ENCODE peak calls at places on chromosomes 7 and 10, in nine cellular contexts. One of them, this sample, is unnamed.
A peak's percentile ranks its signal among the peaks of the same experiment; 100 is the strongest.

GRCh38 chr7:68488366-68489060 is 1109.8 kb upstream of the AUTS2 start:
- DNase-seq in heart left ventricle: no peak
- DNase-seq in Peyer's patch: no peak
- DNase-seq in H1: no peak
- DNase-seq in A549: no peak
- DNase-seq in IMR-90: no peak
- DNase-seq in uterus: no peak
- DNase-seq in breast epithelium: no peak
- DNase-seq in GM12891: no peak
- DNase-seq in this sample: no peak

GRCh38 chr10:80581469-80581835 is 43.8 kb downstream of the SH2D4B start:
- DNase-seq in IMR-90: no peak
- DNase-seq in Peyer's patch: no peak
- DNase-seq in H1: peak; percentile 19
- DNase-seq in A549: no peak
- DNase-seq in heart left ventricle: no peak
- DNase-seq in breast epithelium: no peak
- DNase-seq in uterus: no peak
- DNase-seq in GM12891: no peak
- DNase-seq in this sample: no peak

GRCh38 chr7:100435401-100436304 is 644 bp downstream of the PPP1R35 start:
- DNase-seq in uterus: no peak
- DNase-seq in Peyer's patch: peak; percentile 48
- DNase-seq in IMR-90: no peak
- DNase-seq in heart left ventricle: peak; percentile 47
- DNase-seq in breast epithelium: peak; percentile 56
- DNase-seq in A549: no peak
- DNase-seq in H1: peak; percentile 70
- DNase-seq in GM12891: no peak
- DNase-seq in this sample: peak; percentile 64

GRCh38 chr7:149136118-149136517 is 10.0 kb upstream of the ZNF425 start:
- DNase-seq in GM12891: no peak
- DNase-seq in H1: no peak
- DNase-seq in heart left ventricle: no peak
- DNase-seq in Peyer's patch: no peak
- DNase-seq in breast epithelium: no peak
- DNase-seq in uterus: no peak
- DNase-seq in IMR-90: no peak
- DNase-seq in A549: no peak
- DNase-seq in this sample: no peak

GRCh38 chr10:62343000-62343399 is 31.2 kb upstream of the ZNF365 start:
- DNase-seq in Peyer's patch: no peak
- DNase-seq in IMR-90: no peak
- DNase-seq in GM12891: no peak
- DNase-seq in H1: no peak
- DNase-seq in uterus: no peak
- DNase-seq in breast epithelium: no peak
- DNase-seq in A549: no peak
- DNase-seq in heart left ventricle: no peak
- DNase-seq in this sample: no peak

GRCh38 chr7:48868916-48869315 is 55.4 kb upstream of the CDC14C start:
- DNase-seq in uterus: no peak
- DNase-seq in IMR-90: no peak
- DNase-seq in GM12891: no peak
- DNase-seq in heart left ventricle: no peak
- DNase-seq in breast epithelium: no peak
- DNase-seq in H1: no peak
- DNase-seq in A549: no peak
- DNase-seq in Peyer's patch: no peak
- DNase-seq in this sample: no peak

GRCh38 chr10:131219584-131219886 is 92.0 kb downstream of the TCERG1L start:
- DNase-seq in H1: no peak
- DNase-seq in IMR-90: no peak
- DNase-seq in GM12891: no peak
- DNase-seq in uterus: no peak
- DNase-seq in heart left ventricle: no peak
- DNase-seq in A549: no peak
- DNase-seq in breast epithelium: no peak
- DNase-seq in Peyer's patch: no peak
- DNase-seq in this sample: no peak

GRCh38 chr7:50312176-50312575 is 7.7 kb downstream of the IKZF1 start:
- DNase-seq in A549: no peak
- DNase-seq in IMR-90: no peak
- DNase-seq in breast epithelium: no peak
- DNase-seq in Peyer's patch: no peak
- DNase-seq in heart left ventricle: no peak
- DNase-seq in uterus: no peak
- DNase-seq in H1: no peak
- DNase-seq in GM12891: no peak
- DNase-seq in this sample: no peak

GRCh38 chr7:99665989-99666388 is 13.8 kb downstream of the CYP3A5 start:
- DNase-seq in A549: no peak
- DNase-seq in Peyer's patch: no peak
- DNase-seq in heart left ventricle: no peak
- DNase-seq in H1: no peak
- DNase-seq in GM12891: no peak
- DNase-seq in IMR-90: no peak
- DNase-seq in breast epithelium: no peak
- DNase-seq in uterus: no peak
- DNase-seq in this sample: no peak

GRCh38 chr7:133570321-133570720 is 317.4 kb downstream of the EXOC4 start:
- DNase-seq in heart left ventricle: no peak
- DNase-seq in Peyer's patch: no peak
- DNase-seq in H1: no peak
- DNase-seq in GM12891: no peak
- DNase-seq in uterus: no peak
- DNase-seq in A549: no peak
- DNase-seq in breast epithelium: no peak
- DNase-seq in IMR-90: peak; percentile 15
- DNase-seq in this sample: no peak

GRCh38 chr10:21166557-21167287 is 269.6 kb upstream of the NEBL start:
- DNase-seq in IMR-90: no peak
- DNase-seq in A549: no peak
- DNase-seq in GM12891: no peak
- DNase-seq in H1: no peak
- DNase-seq in heart left ventricle: no peak
- DNase-seq in breast epithelium: peak; percentile 58
- DNase-seq in uterus: no peak
- DNase-seq in Peyer's patch: no peak
- DNase-seq in this sample: peak; percentile 68

GRCh38 chr7:141944811-141945210 is 2.0 kb downstream of the CLEC5A start:
- DNase-seq in heart left ventricle: no peak
- DNase-seq in GM12891: no peak
- DNase-seq in A549: no peak
- DNase-seq in Peyer's patch: no peak
- DNase-seq in IMR-90: no peak
- DNase-seq in breast epithelium: no peak
- DNase-seq in uterus: no peak
- DNase-seq in H1: no peak
- DNase-seq in this sample: no peak

GRCh38 chr10:47406870-47407648 is 23.0 kb upstream of the ZNF488 start:
- DNase-seq in breast epithelium: no peak
- DNase-seq in A549: peak; percentile 82
- DNase-seq in GM12891: no peak
- DNase-seq in uterus: no peak
- DNase-seq in heart left ventricle: no peak
- DNase-seq in Peyer's patch: no peak
- DNase-seq in H1: no peak
- DNase-seq in IMR-90: peak; percentile 73
- DNase-seq in this sample: peak; percentile 57

GRCh38 chr10:110141185-110141584 is 66.2 kb upstream of the MXI1 start:
- DNase-seq in IMR-90: peak; percentile 21
- DNase-seq in A549: no peak
- DNase-seq in H1: no peak
- DNase-seq in Peyer's patch: no peak
- DNase-seq in GM12891: no peak
- DNase-seq in heart left ventricle: no peak
- DNase-seq in uterus: no peak
- DNase-seq in breast epithelium: no peak
- DNase-seq in this sample: no peak

GRCh38 chr10:26217396-26218105 is 977 bp downstream of the GAD2 start:
- DNase-seq in heart left ventricle: no peak
- DNase-seq in GM12891: peak; percentile 35
- DNase-seq in A549: no peak
- DNase-seq in IMR-90: no peak
- DNase-seq in breast epithelium: no peak
- DNase-seq in Peyer's patch: no peak
- DNase-seq in uterus: no peak
- DNase-seq in H1: peak; percentile 81
- DNase-seq in this sample: no peak

GRCh38 chr10:102523250-102524029 is 19.7 kb downstream of the SUFU start:
- DNase-seq in A549: no peak
- DNase-seq in uterus: no peak
- DNase-seq in IMR-90: peak; percentile 83
- DNase-seq in H1: no peak
- DNase-seq in Peyer's patch: no peak
- DNase-seq in heart left ventricle: peak; percentile 40
- DNase-seq in GM12891: no peak
- DNase-seq in breast epithelium: no peak
- DNase-seq in this sample: peak; percentile 10

GRCh38 chr7:19178595-19178994 is 33.4 kb upstream of the FERD3L start:
- DNase-seq in IMR-90: no peak
- DNase-seq in GM12891: no peak
- DNase-seq in uterus: no peak
- DNase-seq in heart left ventricle: no peak
- DNase-seq in A549: no peak
- DNase-seq in H1: no peak
- DNase-seq in breast epithelium: no peak
- DNase-seq in Peyer's patch: no peak
- DNase-seq in this sample: no peak

GRCh38 chr10:28952523-28952922 is 275.2 kb downstream of the BAMBI start:
- DNase-seq in Peyer's patch: no peak
- DNase-seq in GM12891: no peak
- DNase-seq in breast epithelium: no peak
- DNase-seq in H1: no peak
- DNase-seq in heart left ventricle: no peak
- DNase-seq in A549: no peak
- DNase-seq in uterus: no peak
- DNase-seq in IMR-90: peak; percentile 17
- DNase-seq in this sample: no peak

DNA sequence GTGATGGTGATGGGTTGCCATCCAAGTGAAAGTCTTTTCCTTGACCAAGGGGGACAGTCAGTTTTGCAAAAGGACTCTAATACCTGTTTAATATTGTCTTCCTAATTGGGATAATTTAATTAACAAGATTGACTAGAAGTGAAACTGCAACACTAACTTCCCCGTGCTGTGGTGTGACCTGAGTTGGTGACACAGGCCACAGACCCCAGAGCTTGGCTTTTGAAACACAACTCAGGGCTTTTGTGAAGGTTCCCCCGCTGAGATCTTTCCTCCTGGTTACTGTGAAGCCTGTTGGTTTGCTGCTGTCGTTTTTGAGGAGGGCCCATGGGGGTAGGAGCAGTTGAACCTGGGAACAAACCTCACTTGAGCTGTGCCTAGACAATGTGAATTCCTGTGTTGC is 6.9 kb downstream of the PPIF start:
- DNase-seq in uterus: no peak
- DNase-seq in IMR-90: no peak
- DNase-seq in breast epithelium: no peak
- DNase-seq in H1: no peak
- DNase-seq in Peyer's patch: no peak
- DNase-seq in GM12891: no peak
- DNase-seq in A549: no peak
- DNase-seq in heart left ventricle: no peak
- DNase-seq in this sample: no peak
- TF ChIP-seq POLR2A in uterus: no peak
- TF ChIP-seq POLR2A in IMR-90: no peak
- TF ChIP-seq POLR2A in breast epithelium: no peak
- TF ChIP-seq POLR2A in H1: no peak
- TF ChIP-seq POLR2A in Peyer's patch: no peak
- TF ChIP-seq POLR2A in GM12891: peak; percentile 8
- TF ChIP-seq POLR2A in A549: no peak
- TF ChIP-seq POLR2A in heart left ventricle: no peak
- TF ChIP-seq POLR2A in this sample: no peak

GRCh38 chr10:77926566-77927342 is at the start of gene DLG5:
- DNase-seq in H1: peak; percentile 68
- DNase-seq in Peyer's patch: no peak
- DNase-seq in heart left ventricle: peak; percentile 69
- DNase-seq in A549: no peak
- DNase-seq in IMR-90: peak; percentile 52
- DNase-seq in uterus: peak; percentile 75
- DNase-seq in GM12891: peak; percentile 61
- DNase-seq in breast epithelium: peak; percentile 74
- DNase-seq in this sample: peak; percentile 67
- TF ChIP-seq POLR2A in H1: no peak
- TF ChIP-seq POLR2A in Peyer's patch: peak; percentile 24
- TF ChIP-seq POLR2A in heart left ventricle: no peak
- TF ChIP-seq POLR2A in A549: peak; percentile 65
- TF ChIP-seq POLR2A in IMR-90: peak; percentile 32
- TF ChIP-seq POLR2A in uterus: peak; percentile 7
- TF ChIP-seq POLR2A in GM12891: no peak
- TF ChIP-seq POLR2A in breast epithelium: no peak
- TF ChIP-seq POLR2A in this sample: no peak

DNA sequence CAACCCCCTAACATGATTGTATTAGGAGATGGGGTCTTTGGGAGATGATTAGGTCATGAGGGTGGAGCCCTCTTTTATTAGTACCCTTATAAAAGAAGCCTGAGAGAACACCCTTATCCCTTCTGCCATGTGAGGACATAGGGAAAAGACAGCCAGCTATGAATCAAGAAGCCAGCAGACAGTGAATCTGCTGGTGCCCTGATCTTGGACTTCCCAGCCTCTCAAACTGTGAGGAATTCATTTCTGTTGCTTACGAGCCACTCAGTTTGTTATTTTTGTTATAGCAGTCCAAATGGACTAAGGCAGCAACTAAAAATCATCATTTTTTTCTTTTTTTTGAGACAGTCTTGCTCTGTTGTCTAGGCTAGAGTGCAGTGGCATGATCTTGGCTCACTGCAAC is 59.8 kb downstream of the SLC18A2 start:
- DNase-seq in GM12891: no peak
- DNase-seq in heart left ventricle: no peak
- DNase-seq in Peyer's patch: no peak
- DNase-seq in IMR-90: no peak
- DNase-seq in H1: no peak
- DNase-seq in A549: no peak
- DNase-seq in uterus: no peak
- DNase-seq in breast epithelium: no peak
- DNase-seq in this sample: no peak
- TF ChIP-seq POLR2A in GM12891: no peak
- TF ChIP-seq POLR2A in heart left ventricle: no peak
- TF ChIP-seq POLR2A in Peyer's patch: no peak
- TF ChIP-seq POLR2A in IMR-90: no peak
- TF ChIP-seq POLR2A in H1: no peak
- TF ChIP-seq POLR2A in A549: no peak
- TF ChIP-seq POLR2A in uterus: no peak
- TF ChIP-seq POLR2A in breast epithelium: no peak
- TF ChIP-seq POLR2A in this sample: no peak

DNA sequence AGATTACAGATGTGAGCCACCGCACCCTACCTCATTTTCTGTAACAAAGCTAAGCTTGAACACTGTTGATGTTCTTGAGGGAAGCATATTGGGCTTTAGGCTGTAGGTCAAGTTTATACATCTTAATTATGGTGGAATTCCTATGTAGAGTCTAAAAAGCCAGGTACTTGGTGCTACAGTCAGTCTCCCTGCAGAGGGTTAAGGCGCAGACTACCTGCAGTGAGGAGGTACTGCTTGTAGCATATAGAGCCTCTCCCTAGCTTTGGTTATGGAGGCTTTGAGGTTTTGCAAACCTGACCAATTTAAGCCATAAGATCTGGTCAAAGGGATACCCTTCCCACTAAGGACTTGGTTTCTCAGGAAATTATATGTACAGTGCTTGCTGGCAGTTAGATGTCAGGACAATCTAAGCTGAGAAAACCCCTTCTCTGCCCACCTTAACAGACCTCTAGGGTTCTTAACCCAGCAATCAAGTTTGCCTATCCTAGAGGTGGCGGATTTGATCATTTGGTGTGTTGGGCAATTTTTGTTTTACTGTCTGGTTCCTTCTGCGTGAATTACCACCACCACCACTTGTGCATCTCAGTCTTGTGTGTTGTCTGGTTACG is 6.0 kb downstream of the PPIA start:
- DNase-seq in GM12891: no peak
- DNase-seq in breast epithelium: no peak
- DNase-seq in A549: no peak
- DNase-seq in heart left ventricle: no peak
- DNase-seq in Peyer's patch: no peak
- DNase-seq in IMR-90: no peak
- DNase-seq in uterus: no peak
- DNase-seq in H1: no peak
- DNase-seq in this sample: no peak
- TF ChIP-seq POLR2A in GM12891: peak; percentile 58
- TF ChIP-seq POLR2A in breast epithelium: no peak
- TF ChIP-seq POLR2A in A549: no peak
- TF ChIP-seq POLR2A in heart left ventricle: no peak
- TF ChIP-seq POLR2A in Peyer's patch: no peak
- TF ChIP-seq POLR2A in IMR-90: no peak
- TF ChIP-seq POLR2A in uterus: no peak
- TF ChIP-seq POLR2A in H1: peak; percentile 57
- TF ChIP-seq POLR2A in this sample: no peak